ENCODE peak calls at places on chromosome 11, in six cellular contexts. U, Y, M, G, L and N are unnamed samples.

GRCh38 chr11:26473216-26474194 is 98.6 kb downstream of the MUC15 start:
- DNase-seq in U (no peak), Y (no peak), M (no peak), G (no peak), L (no peak), N (no peak)

GRCh38 chr11:113977071-113977490 is 2.2 kb downstream of the HTR3A start:
- DNase-seq in U (no peak), Y (no peak), M (no peak), G (no peak), L (no peak), N (no peak)

GRCh38 chr11:48103621-48104561 is 112.7 kb upstream of the OR4B1 start:
- DNase-seq in U (no peak), Y (no peak), M (peak; percentile 13), G (no peak), L (no peak), N (no peak)

GRCh38 chr11:63802637-63803414 is 10.4 kb upstream of the SPINDOC start:
- DNase-seq in U (no peak), Y (no peak), M (peak; percentile 57), G (peak; percentile 58), L (peak; percentile 82), N (peak; percentile 57)

GRCh38 chr11:117822522-117823033 is 2.0 kb downstream of the FXYD2 start:
- DNase-seq in U (no peak), Y (no peak), M (no peak), G (no peak), L (no peak), N (no peak)

GRCh38 chr11:128802358-128802981 is 64.6 kb downstream of the KCNJ1 start:
- DNase-seq in U (no peak), Y (peak; percentile 68), M (no peak), G (no peak), L (peak; percentile 53), N (peak; percentile 26)

GRCh38 chr11:126090452-126090851 is 27.8 kb upstream of the CDON start:
- DNase-seq in U (no peak), Y (no peak), M (no peak), G (no peak), L (no peak), N (no peak)

GRCh38 chr11:28729339-28729738 is 621.2 kb downstream of the METTL15 start:
- DNase-seq in U (no peak), Y (no peak), M (no peak), G (no peak), L (no peak), N (no peak)

GRCh38 chr11:69131644-69132300 is 24.0 kb upstream of the SMIM38 start:
- DNase-seq in U (peak; percentile 81), Y (peak; percentile 92), M (peak; percentile 70), G (peak; percentile 87), L (peak; percentile 68), N (peak; percentile 76)

GRCh38 chr11:112260490-112260889 is at the start of gene PLET1:
- DNase-seq in U (no peak), Y (no peak), M (peak; percentile 30), G (no peak), L (no peak), N (no peak)

GRCh38 chr11:114237321-114238280 is 58.6 kb upstream of the NNMT start:
- DNase-seq in U (no peak), Y (no peak), M (peak; percentile 2), G (no peak), L (no peak), N (no peak)

GRCh38 chr11:19777032-19777341 is 64.3 kb downstream of the NAV2 start:
- DNase-seq in U (no peak), Y (peak; percentile 42), M (no peak), G (no peak), L (no peak), N (no peak)

GRCh38 chr11:61489833-61490585 is 18.5 kb upstream of the LRRC10B start:
- DNase-seq in U (no peak), Y (peak; percentile 74), M (peak; percentile 10), G (no peak), L (peak; percentile 24), N (no peak)

GRCh38 chr11:1931326-1931725 is 11.8 kb downstream of the TNNT3 start:
- DNase-seq in U (no peak), Y (no peak), M (peak; percentile 24), G (no peak), L (no peak), N (no peak)

GRCh38 chr11:4393209-4394196 is at the start of gene TRIM21:
- DNase-seq in U (peak; percentile 41), Y (peak; percentile 87), M (peak; percentile 79), G (peak; percentile 77), L (peak; percentile 90), N (peak; percentile 62)

GRCh38 chr11:1204381-1205101 is 18.3 kb upstream of the MUC5B start:
- DNase-seq in U (no peak), Y (peak; percentile 16), M (no peak), G (no peak), L (no peak), N (no peak)

GRCh38 chr11:11841121-11841604 is 609 bp upstream of the USP47 start:
- DNase-seq in U (no peak), Y (peak; percentile 43), M (no peak), G (no peak), L (no peak), N (no peak)

GRCh38 chr11:10625982-10626311 is 57.5 kb upstream of the LYVE1 start:
- DNase-seq in U (no peak), Y (no peak), M (no peak), G (no peak), L (no peak), N (no peak)

GRCh38 chr11:58024601-58025091 is 965 bp downstream of the OR9Q1 start:
- DNase-seq in U (no peak), Y (no peak), M (peak; percentile 60), G (no peak), L (peak; percentile 31), N (no peak)

GRCh38 chr11:47177229-47177845 is 658 bp upstream of the ARFGAP2 start:
- DNase-seq in U (no peak), Y (peak; percentile 74), M (peak; percentile 74), G (peak; percentile 64), L (peak; percentile 88), N (peak; percentile 71)

GRCh38 chr11:216081-216974 is 8.8 kb downstream of the RIC8A start:
- DNase-seq in U (no peak), Y (peak; percentile 12), M (no peak), G (no peak), L (peak; percentile 62), N (no peak)

GRCh38 chr11:61892085-61892370 is 683 bp upstream of the FADS3 start:
- DNase-seq in U (no peak), Y (no peak), M (no peak), G (no peak), L (no peak), N (no peak)

GRCh38 chr11:127451852-127452251 is 451.3 kb upstream of the KIRREL3 start:
- DNase-seq in U (no peak), Y (no peak), M (no peak), G (no peak), L (no peak), N (no peak)
- H3K9me3 ChIP-seq in U (no peaks in the 10 kb centered on the region), Y (no peaks in the 10 kb centered on the region), M (no peaks in the 10 kb centered on the region), G (no peaks in the 10 kb centered on the region), L (no peaks in the 10 kb centered on the region), N (no peaks in the 10 kb centered on the region)

DNA sequence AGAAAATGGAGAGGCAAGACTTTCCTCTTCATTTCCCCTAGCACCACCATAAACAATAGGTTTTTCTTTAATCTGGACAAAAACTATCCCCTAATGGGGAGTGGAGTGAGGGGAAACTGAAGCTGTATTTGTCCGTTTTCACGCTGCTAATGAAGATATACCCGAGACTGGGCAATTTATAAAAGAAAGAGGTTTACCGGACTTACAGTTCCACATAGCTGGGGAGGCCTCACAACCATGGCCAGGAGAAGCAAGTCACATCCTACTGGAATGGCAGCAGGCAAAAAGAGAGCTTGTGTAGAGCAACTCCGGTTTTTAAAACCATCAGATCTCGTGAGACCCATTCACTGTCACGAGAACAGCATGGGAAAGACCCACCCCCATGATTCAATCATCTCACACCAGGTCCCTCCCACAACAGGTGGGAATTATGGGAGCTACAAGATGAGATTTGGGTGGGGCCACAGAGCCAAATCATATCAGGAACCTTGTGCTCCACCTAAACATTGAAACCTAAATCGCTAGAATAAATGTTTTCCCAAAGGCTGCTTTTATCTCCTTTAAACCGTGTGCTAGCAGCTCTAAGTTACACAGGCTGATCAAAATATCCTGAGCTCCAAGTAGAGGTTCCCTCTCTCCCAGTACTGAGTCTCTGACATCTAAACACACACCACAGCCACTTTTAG is 4.3 kb downstream of the UBQLN3 start:
- DNase-seq in U (no peak), Y (no peak), M (no peak), G (no peak), L (no peak), N (no peak)
- H3K9ac ChIP-seq in U (no peak overlapping the region), Y (no peak overlapping the region), M (no peak overlapping the region), G (no peak overlapping the region), L (no peak overlapping the region), N (no peak overlapping the region)

DNA sequence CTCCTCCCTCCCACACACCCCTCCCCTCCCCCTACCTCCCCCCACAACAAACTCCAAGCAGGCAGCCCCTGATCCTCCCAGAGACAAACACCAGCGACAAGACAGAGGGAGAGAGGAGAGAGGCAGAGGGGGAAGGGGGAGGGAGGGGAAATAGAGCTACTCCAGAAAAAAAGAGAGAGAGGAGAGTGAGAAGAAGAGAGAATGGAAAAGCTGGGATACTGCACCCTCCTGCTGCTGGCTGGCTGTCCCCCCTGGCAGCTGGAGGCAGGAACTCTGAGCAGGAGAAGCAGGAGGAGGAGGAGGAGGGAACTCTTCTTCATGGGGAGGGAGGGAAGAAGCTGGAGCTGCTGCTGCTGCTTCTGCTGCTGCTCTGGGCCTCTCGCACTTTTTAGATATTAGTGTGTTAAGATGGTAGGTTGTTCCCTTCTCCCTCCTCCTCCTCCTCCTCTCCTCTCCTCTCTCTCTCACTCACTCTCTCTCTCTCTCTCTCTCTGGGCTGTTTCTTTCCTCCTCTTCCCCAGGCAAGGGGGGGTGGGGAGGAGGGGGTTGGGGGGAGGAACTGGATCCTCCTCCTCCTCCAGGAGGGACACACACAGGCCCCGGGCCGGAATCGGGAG is 435 bp downstream of the PHF21A start:
- DNase-seq in U (no peak), Y (peak; percentile 83), M (peak; percentile 78), G (peak; percentile 35), L (peak; percentile 91), N (peak; percentile 73)
- H3K18ac ChIP-seq in U (peak overlapping the region; percentile 95), Y (peak overlapping the region; percentile 79), M (peak overlapping the region; percentile 58), G (peak overlapping the region; percentile 87), L (peak overlapping the region; percentile 82), N (peak overlapping the region; percentile 89)

GRCh38 chr11:21806982-21807749 is 385.7 kb upstream of the ANO5 start:
- DNase-seq in U (no peak), Y (no peak), M (no peak), G (no peak), L (no peak), N (no peak)

GRCh38 chr11:21811572-21811971 is 381.3 kb upstream of the ANO5 start:
- DNase-seq in U (no peak), Y (peak; percentile 73), M (no peak), G (no peak), L (no peak), N (no peak)

GRCh38 chr11:21810650-21811049 is 382.2 kb upstream of the ANO5 start:
- DNase-seq in U (no peak), Y (no peak), M (no peak), G (no peak), L (no peak), N (no peak)

GRCh38 chr11:21806508-21806907 is 386.4 kb upstream of the ANO5 start:
- DNase-seq in U (no peak), Y (no peak), M (no peak), G (no peak), L (no peak), N (no peak)
- H3K9me3 ChIP-seq in U (peaks cover 11% of the 10 kb centered on the region), Y (no peaks in the 10 kb centered on the region), M (peaks cover 14% of the 10 kb centered on the region), G (no peaks in the 10 kb centered on the region), L (peaks cover 24% of the 10 kb centered on the region), N (no peaks in the 10 kb centered on the region)

GRCh38 chr11:96228911-96229310 is 114.1 kb downstream of the MAML2 start:
- DNase-seq in U (no peak), Y (no peak), M (peak; percentile 64), G (no peak), L (no peak), N (no peak)
- H3K9ac ChIP-seq in U (no peak overlapping the region), Y (no peak overlapping the region), M (peak overlapping the region; percentile 57), G (no peak overlapping the region), L (peak overlapping the region; percentile 61), N (no peak overlapping the region)